ENCODE peak calls at places on chromosomes 3 and 15, in nine cellular contexts. T, A, M, X, S, G, N, C and E are unnamed samples.

GRCh38 chr3:80688814-80689213 is 921.0 kb upstream of the ROBO1 start:
- DNase-seq in C (peak; percentile 6), T (no peak), A (peak; percentile 54), X (no peak), M (peak; percentile 9), N (no peak), G (peak; percentile 34), S (no peak), E (peak; percentile 57)

GRCh38 chr3:59957150-59957549 is 907.3 kb upstream of the CFAP20DC start:
- DNase-seq in C (no peak), S (no peak), A (no peak), G (no peak), X (no peak), N (no peak), M (no peak), T (no peak), E (no peak)

GRCh38 chr3:128036119-128036518 is 16.1 kb upstream of the SEC61A1 start:
- DNase-seq in A (no peak), S (no peak), C (no peak), M (no peak), G (no peak), N (no peak), T (no peak), X (no peak), E (no peak)

GRCh38 chr3:12508316-12508715 is 24.0 kb downstream of the TSEN2 start:
- DNase-seq in A (peak; percentile 76), N (peak; percentile 92), M (peak; percentile 9), X (no peak), S (no peak), G (peak; percentile 91), C (no peak), T (peak; percentile 73), E (peak; percentile 91)

GRCh38 chr15:29612701-29613100 is 209.6 kb downstream of the TJP1 start:
- DNase-seq in G (no peak), C (no peak), N (peak; percentile 42), T (no peak), S (no peak), M (no peak), X (peak; percentile 10), A (peak; percentile 48), E (no peak)

GRCh38 chr15:24961967-24962366 is 7.2 kb downstream of the SNRPN start:
- DNase-seq in S (no peak), C (no peak), M (no peak), X (no peak), G (no peak), A (no peak), N (no peak), T (no peak), E (no peak)

GRCh38 chr3:99637381-99638111 is 848 bp upstream of the COL8A1 start:
- DNase-seq in X (no peak), N (peak; percentile 93), S (no peak), G (peak; percentile 80), T (no peak), C (no peak), M (no peak), A (peak; percentile 62), E (peak; percentile 80)

GRCh38 chr3:98784666-98785600 is 21.8 kb downstream of the ST3GAL6 start:
- DNase-seq in A (no peak), N (peak; percentile 60), S (no peak), C (no peak), G (peak; percentile 81), T (no peak), M (no peak), X (no peak), E (peak; percentile 73)

GRCh38 chr15:75809986-75810750 is 33.1 kb upstream of the UBE2Q2 start:
- DNase-seq in M (peak; percentile 63), X (no peak), T (no peak), S (no peak), A (peak; percentile 44), C (no peak), G (peak; percentile 72), N (no peak), E (peak; percentile 57)